ENCODE peak calls at places on chromosomes 1 and 21, in five cellular contexts. V, Z, W, P and J are unnamed samples.

GRCh38 chr1:206924549-206925115 is 2.9 kb upstream of the FCMR start:
- DNase-seq in V (no peak), Z (no peak), W (no peak), P (no peak), J (no peak)

GRCh38 chr1:54046671-54047383 is 6.2 kb downstream of the TMEM59 start:
- DNase-seq in V (no peak), Z (no peak), W (no peak), P (no peak), J (no peak)

GRCh38 chr21:30340714-30341573 is 3.5 kb upstream of the KRTAP27-1 start:
- DNase-seq in V (no peak), Z (no peak), W (peak), P (no peak), J (no peak)

GRCh38 chr1:239225396-239225795 is 161.0 kb upstream of the CHRM3 start:
- DNase-seq in V (no peak), Z (no peak), W (no peak), P (no peak), J (no peak)

GRCh38 chr1:24849653-24850295 is 80.3 kb downstream of the RUNX3 start:
- DNase-seq in V (no peak), Z (no peak), W (peak), P (no peak), J (no peak)

GRCh38 chr1:198880397-198880796 is 241.6 kb downstream of the PTPRC start:
- DNase-seq in V (no peak), Z (no peak), W (no peak), P (no peak), J (no peak)

GRCh38 chr1:228062085-228062791 is 20.3 kb upstream of the ARF1 start:
- DNase-seq in V (no peak), Z (no peak), W (no peak), P (peak), J (no peak)

GRCh38 chr21:45351061-45351460 is 53.9 kb upstream of the COL18A1 start:
- DNase-seq in V (no peak), Z (no peak), W (no peak), P (no peak), J (no peak)

GRCh38 chr1:64598100-64598571 is 128.2 kb downstream of the CACHD1 start:
- DNase-seq in V (no peak), Z (peak), W (no peak), P (no peak), J (no peak)

GRCh38 chr1:185045793-185046441 is 559 bp downstream of the RNF2 start:
- DNase-seq in V (no peak), Z (no peak), W (peak), P (peak), J (peak)

GRCh38 chr1:93446837-93447451 is 974 bp upstream of the FNBP1L start:
- DNase-seq in V (peak), Z (no peak), W (no peak), P (no peak), J (no peak)

GRCh38 chr1:67664048-67664447 is 21.0 kb upstream of the GADD45A start:
- DNase-seq in V (no peak), Z (no peak), W (no peak), P (no peak), J (no peak)

GRCh38 chr1:228099331-228099732 is 3.8 kb downstream of the C1orf35 start:
- DNase-seq in V (no peak), Z (no peak), W (no peak), P (peak), J (peak)

GRCh38 chr1:204398197-204399125 is 13.2 kb downstream of the PPP1R15B start:
- DNase-seq in V (no peak), Z (no peak), W (peak), P (no peak), J (peak)

GRCh38 chr1:63615809-63616420 is 22.7 kb downstream of the PGM1 start:
- DNase-seq in V (peak), Z (no peak), W (peak), P (no peak), J (no peak)

GRCh38 chr1:30299393-30299792 is 424.0 kb downstream of the MATN1 start:
- DNase-seq in V (no peak), Z (no peak), W (no peak), P (no peak), J (no peak)

GRCh38 chr1:202241376-202242079 is 47.9 kb downstream of the LGR6 start:
- DNase-seq in V (no peak), Z (no peak), W (no peak), P (no peak), J (no peak)

GRCh38 chr1:70836456-70836855 is 211.2 kb downstream of the PTGER3 start:
- DNase-seq in V (no peak), Z (no peak), W (no peak), P (no peak), J (no peak)

GRCh38 chr1:206606867-206607266 is 5.4 kb downstream of the EIF2D start:
- DNase-seq in V (no peak), Z (no peak), W (peak), P (no peak), J (no peak)

GRCh38 chr1:183827801-183828200 is 22.9 kb downstream of the RGL1 start:
- DNase-seq in V (no peak), Z (no peak), W (no peak), P (no peak), J (no peak)

GRCh38 chr1:200561856-200562214 is 58.7 kb downstream of the KIF14 start:
- DNase-seq in V (no peak), Z (no peak), W (no peak), P (no peak), J (no peak)

GRCh38 chr1:200550367-200550766 is 70.2 kb downstream of the KIF14 start:
- DNase-seq in V (no peak), Z (no peak), W (no peak), P (no peak), J (no peak)

GRCh38 chr1:200558866-200559459 is 61.6 kb downstream of the KIF14 start:
- DNase-seq in V (no peak), Z (peak), W (peak), P (no peak), J (no peak)

DNA sequence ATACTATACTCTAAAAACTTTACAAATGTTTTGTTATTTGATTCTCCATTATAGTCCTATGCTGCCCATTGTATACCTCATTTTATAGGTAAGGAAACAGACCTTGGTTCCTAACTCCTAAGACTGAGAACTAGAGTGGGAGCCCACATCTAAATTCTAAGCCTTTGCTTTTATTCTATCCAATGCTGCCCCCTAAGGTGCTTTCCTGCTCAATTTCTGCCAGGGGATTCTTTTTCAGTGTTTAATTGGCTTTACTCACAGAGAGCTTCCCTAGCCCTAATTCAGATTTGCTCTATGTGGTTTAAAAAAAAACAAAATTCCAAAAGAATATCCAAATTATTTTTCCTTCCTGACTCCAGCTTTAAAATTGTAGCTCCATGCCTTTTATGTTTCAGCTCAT is 64.5 kb downstream of the KIF14 start:
- DNase-seq in V (no peak), Z (no peak), W (no peak), P (no peak), J (no peak)
- TF ChIP-seq CTCF in V (no peak), Z (no peak), W (no peak), P (no peak), J (peak)

GRCh38 chr1:13513885-13514546 is at the start of gene LRRC38:
- DNase-seq in V (no peak), Z (no peak), W (no peak), P (no peak), J (no peak)
- TF ChIP-seq CTCF in V (no peak), Z (no peak), W (no peak), P (no peak), J (peak)

GRCh38 chr1:20571427-20571826 is 17.5 kb upstream of the CDA start:
- DNase-seq in V (no peak), Z (no peak), W (no peak), P (no peak), J (no peak)
- TF ChIP-seq CTCF in V (no peak), Z (no peak), W (no peak), P (no peak), J (no peak)

DNA sequence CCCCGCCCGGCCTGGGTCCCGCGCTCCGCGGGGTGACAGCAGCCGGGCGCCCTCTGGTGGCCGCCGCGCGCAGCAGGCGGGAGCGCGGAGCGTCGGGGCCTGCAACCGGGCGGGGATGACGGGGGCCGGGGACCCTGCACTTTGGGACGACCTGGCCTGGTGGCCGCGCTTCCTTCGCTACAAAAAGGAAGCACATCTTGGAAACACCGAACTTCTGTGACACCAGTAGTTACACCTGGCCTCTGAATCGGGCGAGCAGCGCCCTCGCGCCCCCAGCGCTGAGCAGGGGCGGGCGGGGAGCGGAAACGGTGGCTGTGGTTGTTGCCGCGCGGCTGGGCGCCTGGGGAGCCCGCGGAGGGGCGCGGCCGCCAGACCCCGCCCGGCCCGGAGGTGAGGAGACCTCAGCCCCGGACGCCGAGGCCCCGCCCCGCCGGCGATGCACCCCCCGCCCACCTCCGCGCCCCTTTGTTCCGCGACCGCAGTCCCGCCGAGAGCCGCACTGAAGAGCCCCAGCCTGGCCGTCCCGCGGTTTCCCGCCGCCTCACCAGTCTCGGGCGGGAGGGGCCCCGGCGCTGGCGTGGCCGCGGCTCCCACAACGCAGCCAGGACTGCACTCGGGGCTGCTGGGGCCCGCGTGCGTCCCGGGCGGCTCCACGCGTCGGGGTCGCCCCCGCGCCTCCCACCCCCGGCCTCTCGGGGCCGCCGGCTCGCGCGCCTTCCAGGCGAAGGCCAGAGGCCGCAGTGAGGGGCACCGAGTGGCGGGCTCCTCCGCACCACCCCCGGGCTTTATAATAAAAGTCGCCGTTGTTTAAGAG is 59.3 kb downstream of the H3-3A start:
- DNase-seq in V (peak), Z (no peak), W (peak), P (peak), J (peak)
- TF ChIP-seq CTCF in V (peak), Z (peak), W (peak), P (no peak), J (peak)

GRCh38 chr1:14780271-14780670 is 181.8 kb downstream of the KAZN start:
- DNase-seq in V (peak), Z (no peak), W (peak), P (no peak), J (no peak)

GRCh38 chr1:14783592-14783886 is 185.1 kb downstream of the KAZN start:
- DNase-seq in V (no peak), Z (no peak), W (no peak), P (no peak), J (no peak)

GRCh38 chr1:14781811-14782210 is 183.3 kb downstream of the KAZN start:
- DNase-seq in V (no peak), Z (no peak), W (no peak), P (no peak), J (no peak)

GRCh38 chr1:14784790-14785773 is 186.6 kb downstream of the KAZN start:
- DNase-seq in V (no peak), Z (no peak), W (no peak), P (no peak), J (no peak)

GRCh38 chr1:14782741-14783591 is 184.5 kb downstream of the KAZN start:
- DNase-seq in V (no peak), Z (no peak), W (peak), P (no peak), J (no peak)
- TF ChIP-seq CTCF in V (no peak), Z (no peak), W (peak), P (no peak), J (no peak)

GRCh38 chr1:40932004-40932403 is 47.5 kb upstream of the CTPS1 start:
- DNase-seq in V (no peak), Z (no peak), W (no peak), P (no peak), J (no peak)
- TF ChIP-seq CTCF in V (no peak), Z (no peak), W (no peak), P (no peak), J (no peak)